ENCODE peak calls at places on chromosomes 3 and 15, in nine cellular contexts. One of them, this sample, is unnamed.
A peak's percentile ranks its signal among the peaks of the same experiment; 100 is the strongest.

GRCh38 chr3:144403040-144403457 is 431.4 kb downstream of the DIPK2A start:
- DNase-seq in ovary: no peak
- DNase-seq in left ventricle myocardium inferior: no peak
- DNase-seq in HepG2: no peak
- DNase-seq in bronchial epithelial cell: peak; percentile 41
- DNase-seq in pancreas: no peak
- DNase-seq in fibroblast of lung: peak; percentile 23
- DNase-seq in endothelial cell of umbilical vein: no peak
- DNase-seq in sigmoid colon: no peak
- DNase-seq in this sample: no peak

GRCh38 chr3:8854656-8855055 is 85.2 kb upstream of the OXTR start:
- DNase-seq in sigmoid colon: no peak
- DNase-seq in endothelial cell of umbilical vein: no peak
- DNase-seq in bronchial epithelial cell: no peak
- DNase-seq in fibroblast of lung: no peak
- DNase-seq in left ventricle myocardium inferior: no peak
- DNase-seq in HepG2: no peak
- DNase-seq in ovary: no peak
- DNase-seq in pancreas: no peak
- DNase-seq in this sample: no peak

GRCh38 chr3:32239638-32240550 is 1.4 kb downstream of the CMTM8 start:
- DNase-seq in endothelial cell of umbilical vein: peak; percentile 64
- DNase-seq in HepG2: peak; percentile 65
- DNase-seq in sigmoid colon: no peak
- DNase-seq in bronchial epithelial cell: peak; percentile 31
- DNase-seq in fibroblast of lung: peak; percentile 25
- DNase-seq in ovary: no peak
- DNase-seq in left ventricle myocardium inferior: no peak
- DNase-seq in pancreas: peak; percentile 60
- DNase-seq in this sample: no peak

GRCh38 chr3:133294253-133294652 is 105.6 kb upstream of the BFSP2 start:
- DNase-seq in pancreas: no peak
- DNase-seq in left ventricle myocardium inferior: no peak
- DNase-seq in endothelial cell of umbilical vein: peak; percentile 34
- DNase-seq in HepG2: no peak
- DNase-seq in bronchial epithelial cell: peak; percentile 40
- DNase-seq in ovary: no peak
- DNase-seq in fibroblast of lung: no peak
- DNase-seq in sigmoid colon: no peak
- DNase-seq in this sample: no peak

GRCh38 chr3:49124991-49125670 is 4.5 kb upstream of the USP19 start:
- DNase-seq in pancreas: no peak
- DNase-seq in HepG2: no peak
- DNase-seq in fibroblast of lung: no peak
- DNase-seq in bronchial epithelial cell: no peak
- DNase-seq in ovary: no peak
- DNase-seq in sigmoid colon: no peak
- DNase-seq in endothelial cell of umbilical vein: no peak
- DNase-seq in left ventricle myocardium inferior: no peak
- DNase-seq in this sample: no peak

GRCh38 chr3:4417449-4417848 is 49.6 kb downstream of the SUMF1 start:
- DNase-seq in ovary: no peak
- DNase-seq in sigmoid colon: no peak
- DNase-seq in endothelial cell of umbilical vein: no peak
- DNase-seq in left ventricle myocardium inferior: no peak
- DNase-seq in pancreas: no peak
- DNase-seq in HepG2: no peak
- DNase-seq in fibroblast of lung: peak; percentile 67
- DNase-seq in bronchial epithelial cell: peak; percentile 58
- DNase-seq in this sample: no peak

GRCh38 chr15:68580026-68580882 is 1.5 kb downstream of the CORO2B start:
- DNase-seq in fibroblast of lung: no peak
- DNase-seq in bronchial epithelial cell: no peak
- DNase-seq in ovary: peak; percentile 48
- DNase-seq in endothelial cell of umbilical vein: no peak
- DNase-seq in HepG2: no peak
- DNase-seq in left ventricle myocardium inferior: peak; percentile 54
- DNase-seq in sigmoid colon: peak; percentile 68
- DNase-seq in pancreas: no peak
- DNase-seq in this sample: no peak

GRCh38 chr15:25504307-25504706 is 65.5 kb upstream of the UBE3A start:
- DNase-seq in left ventricle myocardium inferior: no peak
- DNase-seq in bronchial epithelial cell: no peak
- DNase-seq in sigmoid colon: no peak
- DNase-seq in pancreas: no peak
- DNase-seq in endothelial cell of umbilical vein: no peak
- DNase-seq in ovary: no peak
- DNase-seq in fibroblast of lung: no peak
- DNase-seq in HepG2: no peak
- DNase-seq in this sample: no peak

GRCh38 chr15:68396068-68396467 is 35.9 kb downstream of the ITGA11 start:
- DNase-seq in pancreas: no peak
- DNase-seq in endothelial cell of umbilical vein: no peak
- DNase-seq in fibroblast of lung: no peak
- DNase-seq in HepG2: no peak
- DNase-seq in ovary: no peak
- DNase-seq in left ventricle myocardium inferior: no peak
- DNase-seq in bronchial epithelial cell: no peak
- DNase-seq in sigmoid colon: no peak
- DNase-seq in this sample: no peak

GRCh38 chr3:181725033-181725775 is 13.5 kb downstream of the SOX2 start:
- DNase-seq in sigmoid colon: no peak
- DNase-seq in endothelial cell of umbilical vein: no peak
- DNase-seq in fibroblast of lung: no peak
- DNase-seq in pancreas: no peak
- DNase-seq in HepG2: no peak
- DNase-seq in bronchial epithelial cell: no peak
- DNase-seq in left ventricle myocardium inferior: no peak
- DNase-seq in ovary: no peak
- DNase-seq in this sample: peak; percentile 31

GRCh38 chr3:52786330-52787215 is 8.0 kb upstream of the ITIH3 start:
- DNase-seq in endothelial cell of umbilical vein: no peak
- DNase-seq in ovary: no peak
- DNase-seq in fibroblast of lung: no peak
- DNase-seq in sigmoid colon: peak; percentile 38
- DNase-seq in left ventricle myocardium inferior: peak; percentile 6
- DNase-seq in HepG2: no peak
- DNase-seq in pancreas: no peak
- DNase-seq in bronchial epithelial cell: no peak
- DNase-seq in this sample: no peak

DNA sequence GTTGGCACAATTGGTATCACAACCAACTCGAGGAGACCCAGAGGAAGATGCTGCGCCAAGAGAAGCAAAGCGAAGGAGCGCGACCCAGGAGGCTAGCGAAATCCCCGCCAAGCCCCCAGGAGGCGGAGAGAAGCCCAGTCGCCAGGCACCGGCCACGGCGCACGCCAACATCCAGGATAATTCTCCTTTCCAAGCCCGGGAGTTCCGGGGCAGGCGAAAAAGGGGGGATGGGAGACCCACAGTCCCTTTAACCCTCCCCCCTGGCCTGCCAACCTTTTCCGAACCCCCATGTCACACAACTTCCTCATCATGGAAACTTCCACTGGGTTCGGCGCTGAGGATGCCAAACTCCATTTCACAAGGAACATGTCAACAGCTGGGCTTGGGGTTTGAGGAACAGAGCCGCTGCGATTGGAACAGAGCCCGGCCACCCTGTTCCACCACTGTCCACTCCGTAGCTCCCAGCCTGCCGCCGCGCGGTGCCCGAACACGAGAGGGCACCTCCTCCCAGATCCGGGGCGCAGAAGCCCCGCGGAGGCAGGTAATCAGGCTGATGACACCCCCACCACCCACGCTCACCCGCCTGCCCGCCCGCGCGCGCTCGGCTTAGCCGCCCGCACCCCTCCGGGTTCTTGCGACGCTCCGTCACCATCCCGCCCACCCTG is 567 bp downstream of the THRB start:
- DNase-seq in ovary: peak; percentile 46
- DNase-seq in bronchial epithelial cell: no peak
- DNase-seq in pancreas: peak; percentile 71
- DNase-seq in endothelial cell of umbilical vein: peak; percentile 20
- DNase-seq in fibroblast of lung: peak; percentile 44
- DNase-seq in left ventricle myocardium inferior: peak; percentile 83
- DNase-seq in sigmoid colon: peak; percentile 91
- DNase-seq in HepG2: peak; percentile 71
- DNase-seq in this sample: no peak
- TF ChIP-seq CTCF in ovary: no peak
- TF ChIP-seq CTCF in bronchial epithelial cell: peak; percentile 7
- TF ChIP-seq CTCF in pancreas: no peak
- TF ChIP-seq CTCF in endothelial cell of umbilical vein: no peak
- TF ChIP-seq CTCF in fibroblast of lung: no peak
- TF ChIP-seq CTCF in left ventricle myocardium inferior: peak; percentile 3
- TF ChIP-seq CTCF in sigmoid colon: peak; percentile 21
- TF ChIP-seq CTCF in HepG2: peak; percentile 10
- TF ChIP-seq CTCF in this sample: no peak

GRCh38 chr3:71964170-71964569 is 179.2 kb upstream of the PROK2 start:
- DNase-seq in HepG2: no peak
- DNase-seq in pancreas: no peak
- DNase-seq in sigmoid colon: no peak
- DNase-seq in fibroblast of lung: no peak
- DNase-seq in endothelial cell of umbilical vein: no peak
- DNase-seq in left ventricle myocardium inferior: no peak
- DNase-seq in bronchial epithelial cell: no peak
- DNase-seq in ovary: no peak
- DNase-seq in this sample: no peak
- H3K27me3 ChIP-seq in HepG2: no peaks in the 10 kb centered on the region
- H3K27me3 ChIP-seq in pancreas: no peaks in the 10 kb centered on the region
- H3K27me3 ChIP-seq in sigmoid colon: no peaks in the 10 kb centered on the region
- H3K27me3 ChIP-seq in fibroblast of lung: peaks cover 3% of the 10 kb centered on the region
- H3K27me3 ChIP-seq in endothelial cell of umbilical vein: no peaks in the 10 kb centered on the region
- H3K27me3 ChIP-seq in left ventricle myocardium inferior: peaks cover 37% of the 10 kb centered on the region
- H3K27me3 ChIP-seq in bronchial epithelial cell: no peaks in the 10 kb centered on the region
- H3K27me3 ChIP-seq in ovary: no peaks in the 10 kb centered on the region
- H3K27me3 ChIP-seq in this sample: no peaks in the 10 kb centered on the region

GRCh38 chr15:63061971-63062370 is 19.4 kb downstream of the TPM1 start:
- DNase-seq in pancreas: no peak
- DNase-seq in ovary: no peak
- DNase-seq in HepG2: no peak
- DNase-seq in sigmoid colon: no peak
- DNase-seq in left ventricle myocardium inferior: no peak
- DNase-seq in bronchial epithelial cell: no peak
- DNase-seq in endothelial cell of umbilical vein: no peak
- DNase-seq in fibroblast of lung: no peak
- DNase-seq in this sample: no peak

GRCh38 chr15:63057454-63058335 is 15.1 kb downstream of the TPM1 start:
- DNase-seq in endothelial cell of umbilical vein: no peak
- DNase-seq in HepG2: no peak
- DNase-seq in ovary: no peak
- DNase-seq in sigmoid colon: no peak
- DNase-seq in left ventricle myocardium inferior: no peak
- DNase-seq in pancreas: no peak
- DNase-seq in bronchial epithelial cell: no peak
- DNase-seq in fibroblast of lung: no peak
- DNase-seq in this sample: no peak

GRCh38 chr15:63060699-63061098 is 18.2 kb downstream of the TPM1 start:
- DNase-seq in bronchial epithelial cell: no peak
- DNase-seq in pancreas: no peak
- DNase-seq in HepG2: no peak
- DNase-seq in left ventricle myocardium inferior: peak; percentile 35
- DNase-seq in sigmoid colon: no peak
- DNase-seq in fibroblast of lung: no peak
- DNase-seq in ovary: no peak
- DNase-seq in endothelial cell of umbilical vein: no peak
- DNase-seq in this sample: no peak

GRCh38 chr15:63059075-63059474 is 16.5 kb downstream of the TPM1 start:
- DNase-seq in sigmoid colon: no peak
- DNase-seq in fibroblast of lung: no peak
- DNase-seq in bronchial epithelial cell: no peak
- DNase-seq in ovary: no peak
- DNase-seq in endothelial cell of umbilical vein: no peak
- DNase-seq in HepG2: no peak
- DNase-seq in pancreas: no peak
- DNase-seq in left ventricle myocardium inferior: no peak
- DNase-seq in this sample: no peak

GRCh38 chr15:63059573-63060216 is 17.1 kb downstream of the TPM1 start:
- DNase-seq in HepG2: no peak
- DNase-seq in ovary: no peak
- DNase-seq in sigmoid colon: no peak
- DNase-seq in pancreas: no peak
- DNase-seq in left ventricle myocardium inferior: no peak
- DNase-seq in endothelial cell of umbilical vein: no peak
- DNase-seq in fibroblast of lung: peak; percentile 85
- DNase-seq in bronchial epithelial cell: no peak
- DNase-seq in this sample: no peak
- H3K4me3 ChIP-seq in HepG2: no peak overlapping the region
- H3K4me3 ChIP-seq in ovary: no peak overlapping the region
- H3K4me3 ChIP-seq in sigmoid colon: no peak overlapping the region
- H3K4me3 ChIP-seq in pancreas: no peak overlapping the region
- H3K4me3 ChIP-seq in left ventricle myocardium inferior: peak overlapping the region; percentile 11
- H3K4me3 ChIP-seq in endothelial cell of umbilical vein: no peak overlapping the region
- H3K4me3 ChIP-seq in fibroblast of lung: no peak overlapping the region
- H3K4me3 ChIP-seq in bronchial epithelial cell: no peak overlapping the region
- H3K4me3 ChIP-seq in this sample: no peak overlapping the region

GRCh38 chr3:107268461-107268860 is 108.8 kb upstream of the CCDC54 start:
- DNase-seq in ovary: no peak
- DNase-seq in fibroblast of lung: peak; percentile 30
- DNase-seq in endothelial cell of umbilical vein: no peak
- DNase-seq in sigmoid colon: no peak
- DNase-seq in pancreas: no peak
- DNase-seq in bronchial epithelial cell: no peak
- DNase-seq in HepG2: no peak
- DNase-seq in left ventricle myocardium inferior: no peak
- DNase-seq in this sample: no peak
- TF ChIP-seq CTCF in ovary: no peak
- TF ChIP-seq CTCF in fibroblast of lung: no peak
- TF ChIP-seq CTCF in endothelial cell of umbilical vein: no peak
- TF ChIP-seq CTCF in sigmoid colon: no peak
- TF ChIP-seq CTCF in pancreas: no peak
- TF ChIP-seq CTCF in bronchial epithelial cell: no peak
- TF ChIP-seq CTCF in HepG2: no peak
- TF ChIP-seq CTCF in left ventricle myocardium inferior: no peak
- TF ChIP-seq CTCF in this sample: no peak

DNA sequence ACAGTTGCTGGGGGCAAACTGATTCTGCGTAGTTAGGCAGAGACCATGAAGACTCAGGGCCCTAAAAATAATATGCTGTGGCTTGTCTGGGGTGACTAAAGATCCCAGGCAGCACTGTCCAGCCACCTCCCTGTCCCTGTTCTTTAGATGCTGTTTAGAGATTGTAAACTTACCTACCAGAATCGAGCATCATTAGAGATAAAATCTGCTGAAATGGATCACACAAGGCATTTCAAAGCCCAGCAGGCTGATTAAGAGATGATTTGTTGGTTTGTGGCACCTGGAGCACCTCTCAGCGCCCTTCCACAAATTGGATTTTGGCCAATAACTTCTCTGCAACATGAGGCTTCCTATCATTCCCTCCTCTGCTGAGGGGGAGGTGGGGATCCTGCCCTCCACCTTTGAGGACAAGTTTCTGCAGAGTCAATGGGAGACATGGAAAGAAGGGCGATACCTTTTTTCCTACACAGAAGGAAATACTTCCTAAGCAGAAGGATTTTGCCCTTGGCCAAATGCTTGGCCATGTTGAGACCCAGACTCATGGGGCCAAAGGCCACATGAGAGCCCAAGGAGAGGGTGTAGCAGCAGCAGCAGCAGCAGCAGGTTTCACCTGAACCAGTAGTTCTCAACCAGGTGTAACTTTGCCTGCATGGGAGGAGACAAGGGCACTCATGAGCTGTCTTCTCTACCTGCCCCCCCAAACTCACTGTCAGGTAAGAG is 37.5 kb downstream of the SEMA5B start:
- DNase-seq in endothelial cell of umbilical vein: no peak
- DNase-seq in bronchial epithelial cell: no peak
- DNase-seq in fibroblast of lung: no peak
- DNase-seq in sigmoid colon: no peak
- DNase-seq in left ventricle myocardium inferior: no peak
- DNase-seq in pancreas: no peak
- DNase-seq in ovary: no peak
- DNase-seq in HepG2: no peak
- DNase-seq in this sample: no peak
- H3K27me3 ChIP-seq in endothelial cell of umbilical vein: peaks cover 48% of the 10 kb centered on the region
- H3K27me3 ChIP-seq in bronchial epithelial cell: peaks cover 38% of the 10 kb centered on the region
- H3K27me3 ChIP-seq in fibroblast of lung: peaks cover 37% of the 10 kb centered on the region
- H3K27me3 ChIP-seq in sigmoid colon: no peaks in the 10 kb centered on the region
- H3K27me3 ChIP-seq in left ventricle myocardium inferior: no peaks in the 10 kb centered on the region
- H3K27me3 ChIP-seq in pancreas: no peaks in the 10 kb centered on the region
- H3K27me3 ChIP-seq in ovary: no peaks in the 10 kb centered on the region
- H3K27me3 ChIP-seq in HepG2: peaks cover 8% of the 10 kb centered on the region
- H3K27me3 ChIP-seq in this sample: peaks cover 3% of the 10 kb centered on the region

This sample was measured in GM06990.